ENCODE peak calls at places on chromosomes 13 and 19, in nine cellular contexts. T is B cell, I is endothelial cell, C is heart right ventricle, E is lower lobe of right lung, J is WTC11, Q is pancreas, K is Peyer's patch, G is ovary. V is an unnamed sample.

GRCh38 chr13:28483313-28483931 is 11.5 kb downstream of the FLT1 start:
- DNase-seq in T (no peak), I (no peak), C (no peak), E (no peak), J (no peak), Q (no peak), K (no peak), G (no peak), V (no peak)

GRCh38 chr13:33678906-33679657 is 138.9 kb upstream of the RFC3 start:
- DNase-seq in T (peak; percentile 45), I (no peak), C (peak; percentile 75), E (peak; percentile 68), J (no peak), Q (peak; percentile 77), K (peak; percentile 59), G (peak; percentile 60), V (no peak)

GRCh38 chr19:53597023-53597422 is 34.8 kb upstream of the DPRX start:
- DNase-seq in T (no peak), I (no peak), C (no peak), E (no peak), J (no peak), Q (no peak), K (no peak), G (no peak), V (no peak)

GRCh38 chr19:39617745-39618144 is 15.4 kb downstream of the LGALS13 start:
- DNase-seq in T (no peak), I (no peak), C (no peak), E (no peak), J (no peak), Q (no peak), K (no peak), G (no peak), V (no peak)

GRCh38 chr19:6530385-6531162 is at the start of gene TNFSF9:
- DNase-seq in T (peak; percentile 83), I (peak; percentile 82), C (peak; percentile 84), E (peak; percentile 93), J (peak; percentile 86), Q (peak; percentile 87), K (peak; percentile 94), G (peak; percentile 82), V (peak; percentile 97)

GRCh38 chr13:31781064-31781463 is 41.7 kb downstream of the RXFP2 start:
- DNase-seq in T (no peak), I (no peak), C (no peak), E (no peak), J (no peak), Q (no peak), K (no peak), G (no peak), V (no peak)

GRCh38 chr19:32674153-32674958 is 624 bp downstream of the ANKRD27 start:
- DNase-seq in T (no peak), I (peak; percentile 7), C (no peak), E (no peak), J (no peak), Q (no peak), K (no peak), G (no peak), V (peak; percentile 46)

GRCh38 chr13:105069106-105069505 is 1466.4 kb downstream of the EFNB2 start:
- DNase-seq in T (no peak), I (no peak), C (no peak), E (no peak), J (no peak), Q (no peak), K (no peak), G (no peak), V (no peak)

GRCh38 chr19:49339364-49340068 is 4.3 kb downstream of the CD37 start:
- DNase-seq in T (peak; percentile 66), I (peak; percentile 73), C (peak; percentile 91), E (peak; percentile 89), J (peak; percentile 93), Q (peak; percentile 93), K (peak; percentile 75), G (peak; percentile 87), V (peak; percentile 85)

GRCh38 chr13:30868806-30869470 is 37.1 kb upstream of the MEDAG start:
- DNase-seq in T (no peak), I (no peak), C (no peak), E (no peak), J (no peak), Q (no peak), K (no peak), G (no peak), V (no peak)

GRCh38 chr13:75934889-75935288 is 298.8 kb downstream of the LMO7 start:
- DNase-seq in T (no peak), I (no peak), C (no peak), E (no peak), J (no peak), Q (no peak), K (no peak), G (no peak), V (no peak)

GRCh38 chr13:79187917-79188699 is 217.9 kb downstream of the RBM26 start:
- DNase-seq in T (no peak), I (no peak), C (no peak), E (no peak), J (no peak), Q (no peak), K (no peak), G (no peak), V (no peak)

GRCh38 chr13:98206946-98207345 is 29.9 kb upstream of the RNF113B start:
- DNase-seq in T (no peak), I (no peak), C (no peak), E (no peak), J (no peak), Q (no peak), K (no peak), G (no peak), V (no peak)

GRCh38 chr13:99331881-99332293 is 24.7 kb upstream of the GPR183 start:
- DNase-seq in T (no peak), I (no peak), C (no peak), E (no peak), J (no peak), Q (no peak), K (no peak), G (no peak), V (no peak)

GRCh38 chr13:61024046-61024445 is 391.6 kb downstream of the PCDH20 start:
- DNase-seq in T (no peak), I (no peak), C (no peak), E (no peak), J (no peak), Q (no peak), K (no peak), G (no peak), V (no peak)

GRCh38 chr19:43290568-43291359 is 21.4 kb upstream of the PSG9 start:
- DNase-seq in T (peak; percentile 33), I (peak; percentile 18), C (no peak), E (no peak), J (peak; percentile 15), Q (no peak), K (no peak), G (no peak), V (peak; percentile 48)

GRCh38 chr19:35153701-35154534 is 617 bp upstream of the FXYD5 start:
- DNase-seq in T (peak; percentile 79), I (peak; percentile 75), C (no peak), E (peak; percentile 68), J (peak; percentile 79), Q (peak; percentile 28), K (no peak), G (no peak), V (peak; percentile 76)

GRCh38 chr19:17335575-17335974 is 920 bp upstream of the ANO8 start:
- DNase-seq in T (no peak), I (no peak), C (no peak), E (no peak), J (no peak), Q (no peak), K (no peak), G (no peak), V (no peak)

GRCh38 chr13:18628428-18628827 is 553.2 kb downstream of the TUBA3C start:
- DNase-seq in T (no peak), I (no peak), C (no peak), E (no peak), J (no peak), Q (no peak), K (no peak), G (no peak), V (no peak)

GRCh38 chr13:102394158-102395053 is 7.4 kb downstream of the FGF14 start:
- DNase-seq in T (peak; percentile 94), I (peak; percentile 95), C (peak; percentile 97), E (peak; percentile 95), J (peak; percentile 97), Q (peak; percentile 97), K (peak; percentile 91), G (peak; percentile 97), V (peak; percentile 99)
- TF ChIP-seq CTCF in T (no peak), I (no peak), C (no peak), E (peak; percentile 25), J (no peak), Q (no peak), K (no peak), G (no peak), V (no peak)

DNA sequence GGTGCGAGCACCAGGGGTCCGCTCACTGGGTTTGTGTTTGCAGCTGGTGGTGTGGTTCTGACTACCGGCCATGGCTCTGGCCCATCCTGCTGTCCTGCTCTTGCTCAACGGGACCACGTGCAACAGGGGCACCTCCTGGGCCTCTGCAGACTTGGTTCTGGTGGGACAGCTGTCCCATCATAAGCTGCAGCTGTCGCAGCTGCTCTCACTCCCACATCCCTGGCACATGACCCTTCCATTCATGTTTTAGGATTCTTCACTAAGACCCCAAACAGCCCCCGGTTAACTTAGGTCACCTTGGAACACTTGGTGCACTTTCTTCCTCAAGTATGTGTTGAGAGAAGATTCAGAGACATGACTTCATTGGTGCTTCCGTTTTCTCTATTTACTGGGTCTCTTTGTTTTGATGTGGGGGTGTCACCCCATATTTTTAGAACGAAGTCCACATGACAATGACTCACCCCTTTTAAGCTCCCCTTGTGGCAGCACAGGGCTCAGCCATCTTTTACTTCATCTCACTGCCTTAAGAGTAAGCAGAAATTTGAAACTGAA is 68.4 kb upstream of the ARHGEF7 start:
- DNase-seq in T (peak; percentile 33), I (no peak), C (peak; percentile 50), E (no peak), J (no peak), Q (no peak), K (no peak), G (no peak), V (no peak)
- TF ChIP-seq CTCF in T (peak; percentile 28), I (no peak), C (no peak), E (peak; percentile 19), J (no peak), Q (no peak), K (no peak), G (no peak), V (no peak)

GRCh38 chr13:112587359-112587766 is 590 bp downstream of the TUBGCP3 start:
- DNase-seq in T (peak; percentile 54), I (peak; percentile 71), C (peak; percentile 80), E (peak; percentile 89), J (peak; percentile 73), Q (peak; percentile 86), K (peak; percentile 87), G (peak; percentile 94), V (peak; percentile 84)
- TF ChIP-seq CTCF in T (no peak), I (no peak), C (no peak), E (peak; percentile 24), J (no peak), Q (no peak), K (no peak), G (no peak), V (no peak)

GRCh38 chr19:19113040-19113541 is 25.2 kb downstream of the TMEM161A start:
- DNase-seq in T (no peak), I (no peak), C (no peak), E (no peak), J (peak; percentile 62), Q (no peak), K (no peak), G (no peak), V (peak; percentile 49)
- TF ChIP-seq CTCF in T (no peak), I (no peak), C (no peak), E (no peak), J (no peak), Q (no peak), K (no peak), G (no peak), V (no peak)

V was measured in nephron progenitor cell.